ENCODE peak calls at places on chromosomes 2 and 18, in seven cellular contexts. H, G, L, U, C, W and P are unnamed samples.

GRCh38 chr18:56836173-56836572 is 185.0 kb downstream of the WDR7 start:
- DNase-seq in H (no peak), G (no peak), L (no peak), U (no peak), C (no peak), W (no peak), P (no peak)

GRCh38 chr2:107775791-107776190 is 50.9 kb upstream of the RGPD4 start:
- DNase-seq in H (no peak), G (no peak), L (no peak), U (no peak), C (no peak), W (no peak), P (no peak)

GRCh38 chr2:61179701-61180639 is 18.0 kb downstream of the C2orf74 start:
- DNase-seq in H (no peak), G (peak; percentile 42), L (no peak), U (no peak), C (no peak), W (no peak), P (no peak)

GRCh38 chr18:22710628-22711380 is 222.3 kb upstream of the RBBP8 start:
- DNase-seq in H (no peak), G (peak; percentile 20), L (no peak), U (no peak), C (peak; percentile 49), W (no peak), P (no peak)

GRCh38 chr2:126809357-126809756 is 89.3 kb upstream of the TEX51 start:
- DNase-seq in H (no peak), G (no peak), L (no peak), U (no peak), C (no peak), W (no peak), P (no peak)

GRCh38 chr2:37568565-37568964 is 102.9 kb downstream of the CDC42EP3 start:
- DNase-seq in H (no peak), G (no peak), L (peak; percentile 32), U (no peak), C (no peak), W (no peak), P (no peak)

GRCh38 chr2:239667431-239667985 is 266.7 kb upstream of the HDAC4 start:
- DNase-seq in H (no peak), G (no peak), L (no peak), U (no peak), C (no peak), W (no peak), P (no peak)

GRCh38 chr2:206846331-206846730 is 80.9 kb downstream of the FASTKD2 start:
- DNase-seq in H (no peak), G (no peak), L (no peak), U (no peak), C (no peak), W (no peak), P (no peak)

GRCh38 chr2:120552800-120553471 is 182.7 kb upstream of the GLI2 start:
- DNase-seq in H (no peak), G (no peak), L (peak; percentile 80), U (peak; percentile 90), C (peak; percentile 91), W (no peak), P (no peak)

GRCh38 chr2:108988796-108989713 is at the start of gene EDAR:
- DNase-seq in H (peak; percentile 41), G (peak; percentile 67), L (peak; percentile 25), U (peak; percentile 54), C (peak; percentile 79), W (no peak), P (peak; percentile 37)

GRCh38 chr2:233125455-233126065 is 65.4 kb downstream of the INPP5D start:
- DNase-seq in H (no peak), G (no peak), L (no peak), U (no peak), C (no peak), W (no peak), P (no peak)

GRCh38 chr2:102618452-102619413 is 620 bp upstream of the SLC9A2 start:
- DNase-seq in H (no peak), G (no peak), L (peak; percentile 69), U (no peak), C (peak; percentile 69), W (no peak), P (no peak)

GRCh38 chr2:25314514-25315315 is 27.0 kb downstream of the DNMT3A start:
- DNase-seq in H (peak; percentile 94), G (peak; percentile 97), L (no peak), U (peak; percentile 41), C (peak; percentile 89), W (no peak), P (peak; percentile 93)

GRCh38 chr2:42795871-42796301 is 3.5 kb upstream of the HAAO start:
- DNase-seq in H (no peak), G (no peak), L (no peak), U (no peak), C (no peak), W (no peak), P (no peak)

GRCh38 chr2:231683292-231683898 is 24.9 kb upstream of the PTMA start:
- DNase-seq in H (no peak), G (no peak), L (no peak), U (no peak), C (no peak), W (no peak), P (no peak)

GRCh38 chr2:192194866-192195547 is at the start of gene TMEFF2:
- DNase-seq in H (peak; percentile 54), G (peak; percentile 98), L (peak; percentile 63), U (peak; percentile 10), C (peak; percentile 93), W (no peak), P (peak; percentile 33)

GRCh38 chr18:55634545-55634944 is 46.6 kb upstream of the TCF4 start:
- DNase-seq in H (no peak), G (no peak), L (no peak), U (no peak), C (no peak), W (no peak), P (no peak)

GRCh38 chr18:34909637-34910364 is 131.4 kb upstream of the MAPRE2 start:
- DNase-seq in H (no peak), G (no peak), L (no peak), U (no peak), C (no peak), W (no peak), P (no peak)

GRCh38 chr2:119408221-119408619 is 23.4 kb upstream of the TMEM37 start:
- DNase-seq in H (no peak), G (no peak), L (no peak), U (no peak), C (no peak), W (no peak), P (no peak)

GRCh38 chr2:147352775-147353381 is 492.0 kb upstream of the ACVR2A start:
- DNase-seq in H (no peak), G (no peak), L (no peak), U (no peak), C (no peak), W (no peak), P (no peak)

GRCh38 chr2:227238242-227239237 is 74.1 kb downstream of the COL4A3 start:
- DNase-seq in H (peak; percentile 27), G (peak; percentile 45), L (peak; percentile 39), U (peak; percentile 49), C (peak; percentile 82), W (peak; percentile 21), P (no peak)

GRCh38 chr2:172462393-172463381 is 35.3 kb downstream of the ITGA6 start:
- DNase-seq in H (no peak), G (no peak), L (no peak), U (no peak), C (no peak), W (peak; percentile 23), P (no peak)
- TF ChIP-seq TAF1 in H (no peak), G (no peak), L (no peak), U (no peak), C (no peak), W (no peak), P (no peak)

GRCh38 chr2:202193305-202193704 is 45.1 kb downstream of the SUMO1 start:
- DNase-seq in H (no peak), G (no peak), L (no peak), U (no peak), C (peak; percentile 13), W (no peak), P (no peak)

GRCh38 chr2:202193881-202194353 is 44.5 kb downstream of the SUMO1 start:
- DNase-seq in H (no peak), G (no peak), L (no peak), U (no peak), C (peak; percentile 47), W (no peak), P (no peak)

GRCh38 chr2:202196727-202197126 is 41.7 kb downstream of the SUMO1 start:
- DNase-seq in H (no peak), G (no peak), L (no peak), U (no peak), C (no peak), W (no peak), P (no peak)

GRCh38 chr2:202194418-202194817 is 44.0 kb downstream of the SUMO1 start:
- DNase-seq in H (no peak), G (no peak), L (no peak), U (no peak), C (no peak), W (no peak), P (no peak)
- TF ChIP-seq TAF1 in H (no peak), G (no peak), L (no peak), U (no peak), C (no peak), W (no peak), P (no peak)

DNA sequence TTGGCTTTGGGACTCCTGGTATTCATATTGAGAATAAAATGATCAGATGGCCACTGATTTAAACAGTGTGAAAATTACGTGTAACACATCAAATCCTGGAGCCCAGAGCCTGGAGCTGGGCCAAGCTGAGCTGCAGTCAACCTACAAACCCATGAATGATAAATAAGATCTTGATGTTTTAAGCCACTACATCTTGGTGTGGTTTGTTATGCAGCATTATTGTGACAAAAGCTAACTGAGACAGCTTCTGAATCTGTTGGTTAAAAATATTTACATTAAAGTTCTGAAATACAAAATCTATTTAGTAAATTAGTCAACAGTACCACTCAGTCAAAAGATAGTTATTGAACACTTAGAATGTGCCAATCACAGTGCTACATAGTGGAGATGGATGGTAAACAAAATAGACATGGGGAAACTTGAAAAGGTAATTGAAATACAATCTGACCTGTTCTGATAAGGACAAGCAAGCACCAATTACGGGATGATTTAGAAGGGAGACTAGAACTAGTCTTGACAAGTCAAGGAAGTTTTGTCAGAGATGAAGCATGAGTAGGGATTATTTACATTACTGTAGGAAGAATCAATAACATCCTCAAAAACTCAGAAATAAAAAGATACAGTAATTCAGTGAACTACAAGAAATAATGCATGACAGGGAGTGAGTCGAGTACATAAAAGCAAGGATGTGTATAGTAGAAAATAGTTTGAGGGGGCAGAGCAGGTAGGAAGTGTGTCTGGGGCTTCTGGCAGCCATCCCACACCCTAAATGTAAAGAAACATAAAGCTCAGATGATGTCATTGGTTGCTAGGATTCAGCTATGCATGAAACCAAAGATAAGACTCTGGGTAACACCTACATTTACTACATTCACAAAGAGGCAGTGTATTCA is 157.7 kb downstream of the HNMT start:
- DNase-seq in H (no peak), G (no peak), L (peak; percentile 10), U (peak; percentile 49), C (no peak), W (no peak), P (no peak)
- TF ChIP-seq TAF1 in H (no peak), G (no peak), L (no peak), U (no peak), C (no peak), W (no peak), P (no peak)

DNA sequence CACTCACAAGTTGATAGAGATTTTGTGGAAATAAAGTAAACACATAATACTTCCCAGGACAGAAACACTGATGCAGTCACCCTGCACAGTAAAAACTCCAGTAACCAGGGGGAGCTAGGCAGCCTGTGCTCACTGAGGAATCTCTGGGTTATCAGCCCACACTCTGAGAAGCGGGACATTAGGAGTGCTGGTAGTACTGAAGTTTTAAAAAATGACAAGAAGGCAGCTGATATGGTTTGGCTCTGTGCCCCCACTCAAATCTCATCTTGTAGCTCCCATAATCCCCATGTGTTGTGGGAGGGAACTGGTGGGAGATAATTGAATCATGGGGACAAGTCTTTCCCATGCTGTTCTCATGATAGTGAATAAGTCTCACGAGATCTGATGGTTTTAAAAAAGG is 31.4 kb downstream of the KCTD1 start:
- DNase-seq in H (no peak), G (no peak), L (no peak), U (no peak), C (no peak), W (no peak), P (no peak)
- TF ChIP-seq TAF1 in H (no peak), G (no peak), L (no peak), U (no peak), C (no peak), W (no peak), P (no peak)